ENCODE peak calls at places on chromosomes 6 and 20, in seven cellular contexts. K is upper lobe of left lung, U is heart left ventricle, P is ovary, H is sigmoid colon, J is breast epithelium, C is prostate gland. M is an unnamed sample. For H3K4me1 and H3K9me3, the result is how much of the 10 kb centered on the place peaks cover.

GRCh38 chr6:127299522-127300240 is 33.0 kb downstream of the RNF146 start:
- DNase-seq in K (no peak), U (no peak), P (no peak), H (no peak), J (no peak), C (no peak), M (no peak)

GRCh38 chr6:120055071-120055470 is 705.5 kb upstream of the MAN1A1 start:
- DNase-seq in K (no peak), U (no peak), P (no peak), H (no peak), J (no peak), C (no peak), M (no peak)

GRCh38 chr6:130293800-130294199 is 71.0 kb upstream of the SAMD3 start:
- DNase-seq in K (no peak), U (no peak), P (no peak), H (no peak), J (no peak), C (peak), M (no peak)

GRCh38 chr6:170405311-170405975 is 98.9 kb downstream of the FAM120B start:
- DNase-seq in K (no peak), U (no peak), P (no peak), H (no peak), J (no peak), C (no peak), M (no peak)

GRCh38 chr6:168525114-168525513 is 84.1 kb downstream of the SMOC2 start:
- DNase-seq in K (no peak), U (no peak), P (no peak), H (no peak), J (no peak), C (no peak), M (no peak)

GRCh38 chr20:4797275-4797674 is 75.6 kb downstream of the PRND start:
- DNase-seq in K (no peak), U (no peak), P (no peak), H (no peak), J (no peak), C (no peak), M (no peak)

GRCh38 chr6:141041596-141042087 is 1091.1 kb upstream of the GJE1 start:
- DNase-seq in K (no peak), U (peak), P (no peak), H (no peak), J (no peak), C (no peak), M (no peak)

GRCh38 chr6:26196846-26197683 is 109.8 kb downstream of the HFE start:
- DNase-seq in K (peak), U (peak), P (peak), H (peak), J (no peak), C (peak), M (peak)

GRCh38 chr6:11938285-11938890 is 73.7 kb upstream of the HIVEP1 start:
- DNase-seq in K (no peak), U (no peak), P (no peak), H (no peak), J (no peak), C (peak), M (peak)

GRCh38 chr6:127496471-127496870 is 22.7 kb downstream of the MTCL3 start:
- DNase-seq in K (no peak), U (no peak), P (no peak), H (no peak), J (no peak), C (no peak), M (no peak)

GRCh38 chr6:136668571-136668970 is 118.3 kb upstream of the MAP7 start:
- DNase-seq in K (no peak), U (no peak), P (no peak), H (no peak), J (no peak), C (no peak), M (no peak)

GRCh38 chr6:152240436-152240835 is 396.7 kb downstream of the SYNE1 start:
- DNase-seq in K (no peak), U (no peak), P (no peak), H (no peak), J (no peak), C (no peak), M (no peak)

GRCh38 chr6:82555801-82556200 is 192.2 kb downstream of the TPBG start:
- DNase-seq in K (no peak), U (no peak), P (no peak), H (no peak), J (no peak), C (no peak), M (no peak)

GRCh38 chr20:34581341-34582189 is 23.0 kb downstream of the MAP1LC3A start:
- DNase-seq in K (no peak), U (no peak), P (no peak), H (no peak), J (no peak), C (no peak), M (no peak)

GRCh38 chr6:140401666-140402255 is 1027.3 kb upstream of the CITED2 start:
- DNase-seq in K (no peak), U (no peak), P (no peak), H (no peak), J (no peak), C (no peak), M (no peak)

GRCh38 chr6:71289039-71289801 is 609 bp downstream of the OGFRL1 start:
- DNase-seq in K (peak), U (peak), P (peak), H (peak), J (no peak), C (peak), M (peak)

GRCh38 chr6:18585032-18585573 is 198.0 kb downstream of the RNF144B start:
- DNase-seq in K (peak), U (no peak), P (no peak), H (no peak), J (no peak), C (no peak), M (no peak)

GRCh38 chr6:162906479-162906878 is 178.7 kb downstream of the PACRG start:
- DNase-seq in K (no peak), U (no peak), P (no peak), H (no peak), J (no peak), C (no peak), M (no peak)
- H3K4me1 ChIP-seq in K (under half), U (under half), P (under half), H (under half), J (under half), C (under half), M (under half)

GRCh38 chr20:43916875-43917371 is 2.3 kb downstream of the TOX2 start:
- DNase-seq in K (no peak), U (no peak), P (no peak), H (no peak), J (no peak), C (no peak), M (no peak)
- H3K9me3 ChIP-seq in K (under half), U (under half), P (under half), H (under half), J (under half), C (under half), M (under half)

GRCh38 chr6:73562557-73562956 is 41.7 kb upstream of the EEF1A1 start:
- DNase-seq in K (no peak), U (no peak), P (no peak), H (no peak), J (no peak), C (no peak), M (no peak)

GRCh38 chr6:73565767-73566485 is 45.1 kb upstream of the EEF1A1 start:
- DNase-seq in K (no peak), U (no peak), P (no peak), H (no peak), J (no peak), C (no peak), M (no peak)

GRCh38 chr6:73564578-73565345 is 43.9 kb upstream of the EEF1A1 start:
- DNase-seq in K (no peak), U (no peak), P (no peak), H (no peak), J (no peak), C (no peak), M (no peak)

DNA sequence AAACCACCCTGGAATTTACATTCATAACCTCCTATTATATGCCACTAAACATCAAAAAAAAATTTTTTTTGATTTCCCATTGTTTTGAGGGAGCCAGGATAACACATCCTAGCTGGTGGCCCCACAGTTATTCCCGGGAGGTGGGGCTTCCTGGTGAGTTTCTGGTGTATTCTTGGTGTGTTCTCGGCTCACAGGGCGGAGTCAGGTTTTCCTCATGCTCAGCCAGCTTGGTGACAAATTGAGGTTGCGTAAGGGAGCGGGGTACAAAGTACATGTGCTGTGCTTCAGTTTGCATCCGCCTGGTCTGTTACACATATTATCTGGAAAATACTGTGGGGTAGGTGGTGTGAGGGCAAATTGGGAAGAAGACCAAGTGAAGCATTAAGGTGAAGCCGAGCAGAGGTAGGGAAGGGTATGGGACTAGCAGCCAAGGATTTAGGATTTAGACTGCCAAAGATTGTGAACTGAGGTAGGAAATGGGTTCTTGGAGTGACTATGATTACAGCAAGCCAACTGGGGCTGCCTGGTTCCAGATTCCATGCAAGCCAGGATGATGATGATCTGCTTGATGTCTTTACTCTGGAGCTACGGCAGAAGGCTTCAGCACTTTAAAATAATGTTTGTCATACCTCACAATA is 46.2 kb upstream of the EEF1A1 start:
- DNase-seq in K (peak), U (no peak), P (no peak), H (peak), J (no peak), C (no peak), M (peak)
- TF ChIP-seq POLR2A in K (no peak), U (no peak), P (no peak), H (no peak), J (no peak), C (no peak), M (peak)

GRCh38 chr6:149843051-149843633 is 21.0 kb downstream of the LRP11 start:
- DNase-seq in K (no peak), U (no peak), P (no peak), H (no peak), J (no peak), C (no peak), M (no peak)

GRCh38 chr6:149842331-149842730 is 21.8 kb downstream of the LRP11 start:
- DNase-seq in K (no peak), U (no peak), P (no peak), H (no peak), J (no peak), C (no peak), M (no peak)

GRCh38 chr6:149846321-149846720 is 17.8 kb downstream of the LRP11 start:
- DNase-seq in K (peak), U (no peak), P (no peak), H (peak), J (peak), C (peak), M (peak)

GRCh38 chr6:149845549-149845948 is 18.6 kb downstream of the LRP11 start:
- DNase-seq in K (no peak), U (no peak), P (no peak), H (no peak), J (no peak), C (no peak), M (no peak)

GRCh38 chr6:149844480-149844879 is 19.7 kb downstream of the LRP11 start:
- DNase-seq in K (no peak), U (no peak), P (no peak), H (no peak), J (no peak), C (no peak), M (no peak)
- H3K4me1 ChIP-seq in K (under half), U (under half), P (under half), H (under half), J (under half), C (under half), M (under half)

DNA sequence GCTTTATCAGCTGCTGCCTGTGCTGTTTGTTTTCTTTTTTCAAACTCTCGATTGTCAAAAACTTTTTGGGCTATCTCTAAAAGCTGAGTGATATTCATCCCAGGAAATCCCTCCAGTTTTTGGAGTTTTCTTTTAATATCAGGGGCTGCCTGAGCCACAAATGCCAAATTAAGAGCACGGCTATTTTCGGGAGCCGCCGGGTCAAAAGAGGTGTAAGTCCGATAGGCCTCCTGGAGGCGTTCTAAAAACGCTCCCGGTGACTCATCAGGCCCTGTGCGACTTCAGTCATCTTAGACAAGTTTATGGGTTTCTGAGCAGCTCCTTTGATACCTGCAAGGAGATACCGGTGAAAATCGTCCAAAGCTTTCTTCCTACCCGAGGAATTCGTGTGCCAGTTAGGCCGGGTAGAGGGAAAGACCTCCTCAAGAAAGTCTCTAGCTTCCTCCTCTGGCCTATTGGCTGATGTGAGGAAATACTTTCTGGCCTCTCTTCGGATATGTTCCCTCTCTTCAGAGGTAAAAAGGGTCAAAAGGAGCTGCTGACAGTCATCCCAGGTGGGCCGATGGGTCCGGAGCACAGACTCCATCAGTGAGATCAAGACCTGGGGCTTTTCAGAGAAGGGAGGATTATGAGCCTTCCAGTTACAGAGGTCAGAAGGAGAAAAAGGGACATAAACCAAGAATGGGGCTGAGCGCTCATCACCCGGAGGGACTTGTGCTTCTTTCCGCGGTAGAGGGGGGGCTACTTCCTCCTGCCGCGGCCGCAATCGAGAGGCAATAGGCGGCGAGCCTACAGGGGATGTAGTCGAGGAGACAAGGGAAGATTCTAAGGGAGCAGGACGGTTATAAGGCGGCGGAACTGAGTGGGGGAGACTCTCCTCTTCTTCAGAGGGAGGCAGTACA is 151.1 kb downstream of the TRIM27 start:
- DNase-seq in K (no peak), U (no peak), P (no peak), H (no peak), J (no peak), C (no peak), M (no peak)
- H3K9me3 ChIP-seq in K (under half), U (under half), P (under half), H (under half), J (under half), C (under half), M (under half)

DNA sequence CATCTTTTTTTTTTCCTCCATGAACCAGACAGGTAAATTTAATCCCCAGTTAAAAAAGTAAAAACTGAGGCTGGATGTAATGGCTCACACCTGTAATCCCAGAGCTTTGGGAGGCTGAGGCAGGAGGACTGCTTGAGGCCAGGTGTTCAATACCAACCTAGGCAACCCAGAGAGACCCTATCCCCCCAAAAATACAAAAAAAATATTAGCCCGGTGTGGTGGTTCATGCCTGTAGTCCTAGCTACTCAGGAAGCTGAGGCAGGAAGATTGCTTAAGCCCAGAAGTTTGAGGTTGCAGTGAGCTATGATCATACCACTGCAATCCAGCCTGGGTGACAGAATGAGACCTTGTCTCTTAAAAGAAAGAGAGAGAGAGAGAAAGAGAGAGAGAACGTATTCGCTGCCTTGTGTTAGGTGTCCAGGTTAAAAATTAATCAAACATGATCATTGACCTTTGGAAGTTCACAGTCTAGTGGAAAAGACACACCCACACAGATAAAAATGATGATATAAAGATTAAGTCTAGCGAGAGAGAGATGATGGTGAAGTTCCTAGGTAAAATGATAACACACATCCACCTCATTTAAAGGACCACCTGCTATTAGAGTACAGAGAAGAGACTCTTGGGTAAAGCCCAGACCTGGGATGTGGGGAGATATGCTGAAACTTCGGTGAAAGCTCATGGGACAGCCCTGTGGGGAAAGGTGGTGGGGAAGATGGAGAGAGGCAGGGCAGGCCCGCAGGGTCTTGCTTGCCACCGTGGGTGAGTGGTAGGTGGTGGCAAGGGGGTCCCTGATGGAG is 4.8 kb upstream of the NHSL1 start:
- DNase-seq in K (no peak), U (no peak), P (no peak), H (no peak), J (no peak), C (no peak), M (no peak)
- TF ChIP-seq POLR2A in K (no peak), U (no peak), P (no peak), H (no peak), J (no peak), C (no peak), M (no peak)

GRCh38 chr6:56226946-56227879 is 20.2 kb downstream of the COL21A1 start:
- DNase-seq in K (no peak), U (no peak), P (no peak), H (no peak), J (no peak), C (no peak), M (no peak)
- H3K4me1 ChIP-seq in K (under half), U (under half), P (under half), H (half or more), J (under half), C (under half), M (under half)

DNA sequence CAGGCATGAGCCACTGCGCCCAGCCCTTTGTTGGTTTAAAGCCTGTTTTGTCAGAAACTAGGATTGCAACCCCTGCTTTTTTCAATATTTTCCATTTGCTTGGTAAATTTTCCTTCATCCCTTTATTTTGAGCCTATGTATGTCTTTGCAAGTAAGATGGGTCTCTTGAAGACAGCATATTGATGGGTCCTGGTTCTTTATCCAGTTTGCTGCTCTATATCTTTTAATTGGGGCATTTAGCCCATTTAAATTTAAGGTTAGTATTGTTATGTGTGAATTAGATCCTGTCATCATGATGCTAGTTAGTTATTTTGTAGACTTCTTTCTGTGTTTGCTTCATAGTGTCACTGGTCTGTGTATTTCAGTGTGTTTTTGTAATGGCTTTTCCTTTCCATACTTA is 46.8 kb downstream of the ZC2HC1B start:
- DNase-seq in K (no peak), U (no peak), P (no peak), H (no peak), J (no peak), C (no peak), M (no peak)
- H3K9me3 ChIP-seq in K (under half), U (under half), P (under half), H (under half), J (under half), C (under half), M (under half)